ENCODE peak calls at places on chromosomes 3 and 15, in six cellular contexts. One of them, this sample, is unnamed. For H3K4me1, the result is how much of the 10 kb centered on the place peaks cover.

GRCh38 chr3:30996467-30996866 is 102.0 kb upstream of the GADL1 start:
- DNase-seq in GM23338: peak
- DNase-seq in fibroblast of lung: no peak
- DNase-seq in right atrium auricular region: no peak
- DNase-seq in IMR-90: no peak
- DNase-seq in SK-N-SH: peak
- DNase-seq in this sample: peak

GRCh38 chr3:189842681-189843602 is 211.8 kb downstream of the TP63 start:
- DNase-seq in right atrium auricular region: no peak
- DNase-seq in fibroblast of lung: no peak
- DNase-seq in IMR-90: no peak
- DNase-seq in SK-N-SH: no peak
- DNase-seq in GM23338: no peak
- DNase-seq in this sample: no peak

GRCh38 chr15:84883433-84883832 is 1.0 kb upstream of the SLC28A1 start:
- DNase-seq in GM23338: no peak
- DNase-seq in fibroblast of lung: no peak
- DNase-seq in right atrium auricular region: no peak
- DNase-seq in SK-N-SH: no peak
- DNase-seq in IMR-90: no peak
- DNase-seq in this sample: no peak

GRCh38 chr3:160450846-160451245 is 1.3 kb upstream of the TRIM59 start:
- DNase-seq in fibroblast of lung: peak
- DNase-seq in GM23338: peak
- DNase-seq in right atrium auricular region: no peak
- DNase-seq in SK-N-SH: peak
- DNase-seq in IMR-90: peak
- DNase-seq in this sample: no peak

GRCh38 chr15:80480909-80481308 is 76.7 kb downstream of the ARNT2 start:
- DNase-seq in GM23338: peak
- DNase-seq in IMR-90: peak
- DNase-seq in SK-N-SH: no peak
- DNase-seq in right atrium auricular region: peak
- DNase-seq in fibroblast of lung: peak
- DNase-seq in this sample: peak

GRCh38 chr3:198030125-198030524 is 70.1 kb downstream of the LMLN start:
- DNase-seq in fibroblast of lung: no peak
- DNase-seq in GM23338: no peak
- DNase-seq in SK-N-SH: no peak
- DNase-seq in IMR-90: no peak
- DNase-seq in right atrium auricular region: no peak
- DNase-seq in this sample: no peak

GRCh38 chr15:87477759-87478687 is 778.5 kb downstream of the NTRK3 start:
- DNase-seq in right atrium auricular region: peak
- DNase-seq in fibroblast of lung: peak
- DNase-seq in GM23338: peak
- DNase-seq in IMR-90: peak
- DNase-seq in SK-N-SH: peak
- DNase-seq in this sample: peak

GRCh38 chr3:51390186-51390585 is 899 bp upstream of the RBM15B start:
- DNase-seq in SK-N-SH: no peak
- DNase-seq in IMR-90: no peak
- DNase-seq in fibroblast of lung: no peak
- DNase-seq in GM23338: no peak
- DNase-seq in right atrium auricular region: no peak
- DNase-seq in this sample: no peak

GRCh38 chr15:71914092-71914491 is 103.7 kb downstream of the NR2E3 start:
- DNase-seq in fibroblast of lung: no peak
- DNase-seq in IMR-90: no peak
- DNase-seq in SK-N-SH: no peak
- DNase-seq in GM23338: no peak
- DNase-seq in right atrium auricular region: no peak
- DNase-seq in this sample: no peak

GRCh38 chr3:77079988-77080585 is 40.2 kb downstream of the ROBO2 start:
- DNase-seq in fibroblast of lung: no peak
- DNase-seq in right atrium auricular region: no peak
- DNase-seq in GM23338: peak
- DNase-seq in IMR-90: no peak
- DNase-seq in SK-N-SH: no peak
- DNase-seq in this sample: no peak

GRCh38 chr3:10337323-10338163 is 16.6 kb upstream of the SEC13 start:
- DNase-seq in right atrium auricular region: no peak
- DNase-seq in GM23338: no peak
- DNase-seq in IMR-90: no peak
- DNase-seq in fibroblast of lung: no peak
- DNase-seq in SK-N-SH: no peak
- DNase-seq in this sample: no peak

GRCh38 chr3:187945374-187945773 is 200.1 kb upstream of the BCL6 start:
- DNase-seq in SK-N-SH: no peak
- DNase-seq in right atrium auricular region: no peak
- DNase-seq in fibroblast of lung: no peak
- DNase-seq in IMR-90: no peak
- DNase-seq in GM23338: no peak
- DNase-seq in this sample: no peak

GRCh38 chr3:138348107-138348949 is at the start of gene MRAS:
- DNase-seq in right atrium auricular region: peak
- DNase-seq in GM23338: peak
- DNase-seq in SK-N-SH: peak
- DNase-seq in fibroblast of lung: peak
- DNase-seq in IMR-90: peak
- DNase-seq in this sample: peak

GRCh38 chr3:9147215-9147895 is 102.1 kb downstream of the SRGAP3 start:
- DNase-seq in IMR-90: no peak
- DNase-seq in GM23338: no peak
- DNase-seq in fibroblast of lung: no peak
- DNase-seq in SK-N-SH: no peak
- DNase-seq in right atrium auricular region: no peak
- DNase-seq in this sample: no peak

GRCh38 chr3:171976526-171976925 is 62.9 kb upstream of the FNDC3B start:
- DNase-seq in IMR-90: peak
- DNase-seq in GM23338: no peak
- DNase-seq in SK-N-SH: no peak
- DNase-seq in fibroblast of lung: peak
- DNase-seq in right atrium auricular region: no peak
- DNase-seq in this sample: no peak

GRCh38 chr3:46628980-46629379 is 16.7 kb downstream of the FAM240A start:
- DNase-seq in IMR-90: no peak
- DNase-seq in fibroblast of lung: peak
- DNase-seq in GM23338: no peak
- DNase-seq in right atrium auricular region: peak
- DNase-seq in SK-N-SH: no peak
- DNase-seq in this sample: peak

GRCh38 chr15:80476036-80476435 is 71.9 kb downstream of the ARNT2 start:
- DNase-seq in SK-N-SH: no peak
- DNase-seq in fibroblast of lung: no peak
- DNase-seq in GM23338: no peak
- DNase-seq in right atrium auricular region: no peak
- DNase-seq in IMR-90: no peak
- DNase-seq in this sample: no peak

DNA sequence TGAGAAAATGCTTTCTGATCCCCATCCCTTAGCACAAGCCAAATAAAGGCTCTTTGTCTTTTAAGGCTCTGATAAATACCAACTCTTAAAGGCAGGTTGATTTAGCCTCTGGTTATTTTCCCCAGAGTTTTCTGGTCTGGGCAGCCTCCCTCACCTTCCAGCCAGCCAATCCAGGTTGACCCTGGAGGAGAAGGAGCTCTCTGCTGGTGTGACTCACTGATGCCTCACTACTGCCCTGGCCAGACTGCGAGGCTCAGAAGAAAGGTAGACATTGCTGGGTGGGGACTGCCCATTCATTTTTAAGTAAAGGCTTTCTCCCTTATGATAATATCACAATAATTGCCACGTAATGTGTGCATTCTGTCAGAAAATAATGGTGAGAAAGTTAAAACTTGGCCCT is 37.1 kb downstream of the SLCO3A1 start:
- DNase-seq in GM23338: no peak
- DNase-seq in right atrium auricular region: no peak
- DNase-seq in SK-N-SH: no peak
- DNase-seq in IMR-90: peak
- DNase-seq in fibroblast of lung: no peak
- DNase-seq in this sample: no peak
- H3K4me1 ChIP-seq in GM23338: under half
- H3K4me1 ChIP-seq in right atrium auricular region: half or more
- H3K4me1 ChIP-seq in SK-N-SH: under half
- H3K4me1 ChIP-seq in IMR-90: under half
- H3K4me1 ChIP-seq in fibroblast of lung: under half
- H3K4me1 ChIP-seq in this sample: under half

GRCh38 chr3:182078314-182078713 is 366.6 kb downstream of the SOX2 start:
- DNase-seq in IMR-90: no peak
- DNase-seq in fibroblast of lung: no peak
- DNase-seq in GM23338: peak
- DNase-seq in SK-N-SH: no peak
- DNase-seq in right atrium auricular region: no peak
- DNase-seq in this sample: no peak
- H3K4me1 ChIP-seq in IMR-90: under half
- H3K4me1 ChIP-seq in fibroblast of lung: under half
- H3K4me1 ChIP-seq in GM23338: half or more
- H3K4me1 ChIP-seq in SK-N-SH: under half
- H3K4me1 ChIP-seq in right atrium auricular region: under half
- H3K4me1 ChIP-seq in this sample: under half

GRCh38 chr15:60761505-60761845 is 282.5 kb upstream of the ICE2 start:
- DNase-seq in GM23338: no peak
- DNase-seq in SK-N-SH: no peak
- DNase-seq in right atrium auricular region: no peak
- DNase-seq in IMR-90: no peak
- DNase-seq in fibroblast of lung: no peak
- DNase-seq in this sample: no peak

GRCh38 chr15:60758961-60759729 is 280.2 kb upstream of the ICE2 start:
- DNase-seq in right atrium auricular region: no peak
- DNase-seq in fibroblast of lung: peak
- DNase-seq in GM23338: no peak
- DNase-seq in IMR-90: peak
- DNase-seq in SK-N-SH: no peak
- DNase-seq in this sample: no peak

GRCh38 chr15:60757273-60757672 is 278.3 kb upstream of the ICE2 start:
- DNase-seq in right atrium auricular region: no peak
- DNase-seq in GM23338: no peak
- DNase-seq in fibroblast of lung: no peak
- DNase-seq in SK-N-SH: no peak
- DNase-seq in IMR-90: no peak
- DNase-seq in this sample: no peak

GRCh38 chr15:60760646-60761504 is 281.9 kb upstream of the ICE2 start:
- DNase-seq in GM23338: no peak
- DNase-seq in SK-N-SH: no peak
- DNase-seq in IMR-90: peak
- DNase-seq in right atrium auricular region: no peak
- DNase-seq in fibroblast of lung: peak
- DNase-seq in this sample: no peak

DNA sequence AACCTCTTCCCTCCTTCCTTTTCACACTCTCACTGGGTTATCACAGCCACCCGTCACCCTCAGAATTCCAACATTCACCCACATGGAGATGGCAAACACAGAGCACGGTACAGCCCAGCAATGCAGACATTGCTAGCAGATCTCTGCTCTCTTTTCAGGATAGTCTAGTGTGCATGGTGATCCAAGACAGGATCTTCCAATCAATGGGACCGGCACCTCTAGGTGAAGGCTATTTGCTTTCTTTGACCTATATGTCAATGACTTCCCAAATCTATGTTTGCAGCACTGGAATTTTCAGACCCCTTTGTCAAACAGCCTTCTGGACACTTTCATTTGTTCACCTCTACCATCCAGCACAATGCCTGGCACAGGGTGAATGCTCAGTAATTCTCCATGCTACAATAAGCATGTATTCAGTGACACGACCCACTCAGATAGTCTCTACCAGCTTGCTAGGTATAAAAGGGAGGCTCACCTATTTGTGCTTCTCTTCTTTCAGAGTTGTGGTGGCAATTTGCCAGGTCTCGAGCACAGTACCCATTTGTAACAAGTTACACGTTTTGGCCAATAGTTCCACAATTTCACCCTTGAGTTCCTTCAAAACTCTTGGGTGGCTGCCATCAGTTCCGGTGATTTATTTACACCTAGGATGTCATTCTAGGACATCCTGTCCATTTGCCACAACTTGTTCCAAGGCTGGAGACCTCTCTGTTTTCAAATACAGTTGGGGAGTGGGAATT is 279.1 kb upstream of the ICE2 start:
- DNase-seq in IMR-90: no peak
- DNase-seq in fibroblast of lung: no peak
- DNase-seq in right atrium auricular region: no peak
- DNase-seq in GM23338: no peak
- DNase-seq in SK-N-SH: no peak
- DNase-seq in this sample: no peak
- H3K4me1 ChIP-seq in IMR-90: under half
- H3K4me1 ChIP-seq in fibroblast of lung: under half
- H3K4me1 ChIP-seq in right atrium auricular region: under half
- H3K4me1 ChIP-seq in GM23338: under half
- H3K4me1 ChIP-seq in SK-N-SH: under half
- H3K4me1 ChIP-seq in this sample: under half

GRCh38 chr15:98760112-98760826 is 111.9 kb downstream of the IGF1R start:
- DNase-seq in IMR-90: no peak
- DNase-seq in GM23338: no peak
- DNase-seq in SK-N-SH: no peak
- DNase-seq in right atrium auricular region: no peak
- DNase-seq in fibroblast of lung: no peak
- DNase-seq in this sample: no peak

GRCh38 chr15:98765610-98766009 is 117.3 kb downstream of the IGF1R start:
- DNase-seq in IMR-90: no peak
- DNase-seq in GM23338: no peak
- DNase-seq in SK-N-SH: no peak
- DNase-seq in right atrium auricular region: no peak
- DNase-seq in fibroblast of lung: no peak
- DNase-seq in this sample: no peak

GRCh38 chr15:98764296-98764695 is 116.0 kb downstream of the IGF1R start:
- DNase-seq in right atrium auricular region: no peak
- DNase-seq in IMR-90: no peak
- DNase-seq in fibroblast of lung: no peak
- DNase-seq in SK-N-SH: no peak
- DNase-seq in GM23338: no peak
- DNase-seq in this sample: no peak

GRCh38 chr15:98760975-98761374 is 112.6 kb downstream of the IGF1R start:
- DNase-seq in GM23338: no peak
- DNase-seq in right atrium auricular region: no peak
- DNase-seq in SK-N-SH: no peak
- DNase-seq in IMR-90: no peak
- DNase-seq in fibroblast of lung: no peak
- DNase-seq in this sample: no peak

DNA sequence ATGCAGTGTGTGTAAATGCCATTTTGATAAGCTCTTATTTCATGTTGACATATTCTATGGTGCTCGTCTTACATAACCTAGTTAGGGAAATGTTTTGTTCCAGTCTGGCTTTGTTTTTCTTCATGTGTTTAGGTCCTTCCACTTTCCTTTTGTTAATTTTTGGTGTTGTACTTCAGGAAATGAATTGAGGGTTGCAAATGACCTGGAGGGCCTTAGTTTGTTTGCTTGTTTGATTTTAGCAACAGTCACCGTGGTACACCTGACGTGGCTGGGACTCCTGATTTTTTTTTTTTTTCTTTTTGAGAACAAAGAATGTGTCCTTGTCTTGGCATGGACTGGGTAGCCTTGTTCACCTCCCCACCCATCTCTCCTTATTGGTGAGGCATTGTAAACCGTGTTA is 114.8 kb downstream of the IGF1R start:
- DNase-seq in IMR-90: no peak
- DNase-seq in SK-N-SH: no peak
- DNase-seq in right atrium auricular region: no peak
- DNase-seq in fibroblast of lung: no peak
- DNase-seq in GM23338: no peak
- DNase-seq in this sample: no peak
- H3K4me1 ChIP-seq in IMR-90: under half
- H3K4me1 ChIP-seq in SK-N-SH: under half
- H3K4me1 ChIP-seq in right atrium auricular region: half or more
- H3K4me1 ChIP-seq in fibroblast of lung: under half
- H3K4me1 ChIP-seq in GM23338: half or more
- H3K4me1 ChIP-seq in this sample: under half